ENCODE peak calls at places on chromosomes 5 and 9, in six cellular contexts. V is ovary, L is cardiac muscle cell, U is left ventricle myocardium inferior, X is sigmoid colon, M is mucosa of descending colon. C is an unnamed sample. For H3K4me1, the result is how much of the 10 kb centered on the place peaks cover.

GRCh38 chr9:79572032-79572890 is 496 bp downstream of the TLE4 start:
- DNase-seq in V (no peak), L (peak), U (peak), X (peak), M (peak), C (no peak)

GRCh38 chr5:90866333-90866732 is 307.7 kb downstream of the ADGRV1 start:
- DNase-seq in V (no peak), L (peak), U (no peak), X (no peak), M (no peak), C (no peak)

GRCh38 chr5:127696688-127697087 is 6.5 kb upstream of the CCDC192 start:
- DNase-seq in V (no peak), L (no peak), U (no peak), X (no peak), M (no peak), C (no peak)

GRCh38 chr9:131290039-131290766 is 680 bp downstream of the PLPP7 start:
- DNase-seq in V (no peak), L (no peak), U (no peak), X (no peak), M (no peak), C (no peak)

GRCh38 chr5:73378070-73378469 is 70.5 kb downstream of the FOXD1 start:
- DNase-seq in V (no peak), L (no peak), U (no peak), X (no peak), M (no peak), C (no peak)

GRCh38 chr5:168118042-168118668 is 173.3 kb upstream of the WWC1 start:
- DNase-seq in V (no peak), L (no peak), U (no peak), X (no peak), M (no peak), C (no peak)

GRCh38 chr9:88915916-88916315 is 75.4 kb upstream of the S1PR3 start:
- DNase-seq in V (no peak), L (no peak), U (no peak), X (no peak), M (no peak), C (no peak)

GRCh38 chr5:1105350-1106265 is 6.3 kb downstream of the SLC12A7 start:
- DNase-seq in V (no peak), L (no peak), U (no peak), X (no peak), M (peak), C (no peak)

GRCh38 chr5:146291421-146292074 is 47.1 kb upstream of the POU4F3 start:
- DNase-seq in V (no peak), L (peak), U (no peak), X (no peak), M (no peak), C (no peak)

GRCh38 chr5:180739271-180739670 is 587 bp downstream of the OR2Y1 start:
- DNase-seq in V (no peak), L (no peak), U (no peak), X (no peak), M (no peak), C (no peak)

GRCh38 chr5:124726631-124727362 is 19.6 kb downstream of the ZNF608 start:
- DNase-seq in V (no peak), L (no peak), U (no peak), X (no peak), M (no peak), C (no peak)

GRCh38 chr9:128818839-128819715 is 777 bp downstream of the ENDOG start:
- DNase-seq in V (no peak), L (peak), U (peak), X (no peak), M (peak), C (no peak)

GRCh38 chr5:123211084-123211483 is 122.0 kb downstream of the PRDM6 start:
- DNase-seq in V (no peak), L (no peak), U (no peak), X (no peak), M (no peak), C (no peak)

GRCh38 chr5:79151933-79152671 is 40.5 kb downstream of the BHMT start:
- DNase-seq in V (no peak), L (no peak), U (no peak), X (no peak), M (no peak), C (no peak)

GRCh38 chr9:136808075-136808780 is 480 bp downstream of the RABL6 start:
- DNase-seq in V (peak), L (peak), U (peak), X (no peak), M (no peak), C (peak)

GRCh38 chr9:84993105-84993504 is 323.6 kb downstream of the NTRK2 start:
- DNase-seq in V (no peak), L (no peak), U (no peak), X (no peak), M (no peak), C (no peak)

GRCh38 chr5:173035904-173036707 is 20.0 kb upstream of the CREBRF start:
- DNase-seq in V (no peak), L (no peak), U (no peak), X (no peak), M (no peak), C (no peak)

GRCh38 chr5:149140197-149141002 is 893 bp upstream of the ABLIM3 start:
- DNase-seq in V (no peak), L (no peak), U (no peak), X (no peak), M (no peak), C (no peak)

GRCh38 chr9:38068616-38068865 is 486 bp downstream of the SHB start:
- DNase-seq in V (no peak), L (peak), U (no peak), X (peak), M (no peak), C (no peak)

GRCh38 chr9:123942542-123942941 is 12.6 kb upstream of the DENND1A start:
- DNase-seq in V (no peak), L (no peak), U (no peak), X (no peak), M (peak), C (no peak)

GRCh38 chr5:105849701-105850100 is 1821.0 kb downstream of the EFNA5 start:
- DNase-seq in V (no peak), L (no peak), U (no peak), X (no peak), M (no peak), C (no peak)

GRCh38 chr9:128138001-128138400 is 10.5 kb upstream of the PTGES2 start:
- DNase-seq in V (no peak), L (no peak), U (no peak), X (no peak), M (peak), C (peak)

GRCh38 chr5:101045689-101046088 is 142.6 kb upstream of the ST8SIA4 start:
- DNase-seq in V (no peak), L (no peak), U (no peak), X (no peak), M (no peak), C (no peak)

GRCh38 chr5:73296772-73297171 is 123.8 kb downstream of the TMEM174 start:
- DNase-seq in V (no peak), L (no peak), U (no peak), X (no peak), M (no peak), C (no peak)

GRCh38 chr9:125889524-125890473 is 142.6 kb downstream of the PBX3 start:
- DNase-seq in V (peak), L (peak), U (peak), X (peak), M (peak), C (no peak)

GRCh38 chr9:14203366-14204056 is 110.4 kb downstream of the NFIB start:
- DNase-seq in V (peak), L (no peak), U (peak), X (peak), M (peak), C (no peak)

GRCh38 chr5:133372306-133373008 is 239.9 kb downstream of the FSTL4 start:
- DNase-seq in V (no peak), L (no peak), U (no peak), X (no peak), M (no peak), C (no peak)

GRCh38 chr5:88130189-88130815 is 138.3 kb downstream of the TMEM161B start:
- DNase-seq in V (no peak), L (no peak), U (no peak), X (no peak), M (no peak), C (no peak)

GRCh38 chr5:116482394-116482793 is 92.2 kb downstream of the SEMA6A start:
- DNase-seq in V (no peak), L (no peak), U (no peak), X (no peak), M (no peak), C (no peak)

GRCh38 chr9:103242025-103242424 is 246.9 kb downstream of the CYLC2 start:
- DNase-seq in V (no peak), L (no peak), U (no peak), X (no peak), M (no peak), C (no peak)

GRCh38 chr5:42545038-42545437 is 121.8 kb downstream of the GHR start:
- DNase-seq in V (no peak), L (no peak), U (no peak), X (no peak), M (no peak), C (no peak)

GRCh38 chr5:68436686-68437520 is 221.3 kb downstream of the PIK3R1 start:
- DNase-seq in V (no peak), L (no peak), U (no peak), X (no peak), M (no peak), C (no peak)
- H3K4me1 ChIP-seq in V (under half), L (under half), U (under half), X (under half), M (under half), C (under half)

DNA sequence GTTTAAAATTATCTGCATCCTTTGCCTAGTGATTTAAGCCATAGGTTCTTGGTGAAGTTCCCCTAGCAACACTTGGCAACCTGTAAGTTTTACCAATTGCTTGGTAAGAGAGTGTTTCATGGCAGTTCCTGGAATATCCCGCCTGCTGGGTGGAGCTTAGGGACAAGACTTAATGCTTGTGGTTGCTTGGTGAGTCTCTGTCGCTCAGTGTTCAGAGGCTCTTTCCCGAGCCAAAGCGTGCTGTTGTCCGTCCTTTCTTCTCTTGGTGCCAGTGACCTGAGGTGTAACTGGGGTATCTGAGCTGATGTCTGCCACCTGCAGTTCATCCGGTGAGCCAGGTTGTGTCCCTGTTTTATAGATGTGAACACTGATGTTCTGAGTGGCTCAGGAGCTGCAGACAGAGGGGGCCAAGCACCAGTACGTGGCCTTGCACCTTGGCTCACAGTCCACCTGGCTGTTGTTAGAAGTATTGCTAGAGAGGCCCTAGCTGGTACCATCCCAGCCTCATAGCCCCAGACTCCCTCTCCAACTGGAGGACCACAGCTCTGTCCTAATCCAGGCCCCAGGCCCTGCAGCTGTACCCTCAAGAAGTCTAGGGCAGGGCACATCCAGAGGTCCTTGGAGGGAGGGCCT is 16.1 kb downstream of the PHF2 start:
- DNase-seq in V (no peak), L (no peak), U (no peak), X (no peak), M (no peak), C (no peak)
- TF ChIP-seq CTCF in V (no peak), L (no peak), U (no peak), X (no peak), M (no peak), C (peak)

DNA sequence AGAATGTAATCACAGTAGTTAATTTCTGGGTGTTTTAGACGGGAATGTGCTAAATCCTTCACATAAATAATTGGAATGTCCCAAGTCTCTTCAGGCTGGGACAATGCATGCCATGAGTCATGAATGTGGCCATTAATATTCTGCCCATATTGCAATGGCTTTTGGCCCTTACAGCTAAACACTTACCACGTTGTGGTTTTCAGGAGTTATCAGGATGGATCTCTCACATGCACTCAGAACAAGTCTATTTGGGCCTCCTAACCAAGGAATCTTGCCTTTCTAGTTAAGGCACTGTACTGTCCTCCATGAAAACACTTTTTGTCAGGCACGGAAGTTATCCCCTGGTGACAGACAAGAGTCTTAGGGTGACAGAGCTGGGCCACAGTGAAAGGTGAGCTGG is 32.7 kb downstream of the PKD2L2 start:
- DNase-seq in V (no peak), L (no peak), U (no peak), X (no peak), M (no peak), C (no peak)
- H3K4me1 ChIP-seq in V (under half), L (under half), U (under half), X (under half), M (under half), C (under half)

GRCh38 chr5:175384724-175385552 is 59.0 kb downstream of the DRD1 start:
- DNase-seq in V (no peak), L (no peak), U (no peak), X (no peak), M (no peak), C (no peak)

GRCh38 chr5:175385691-175386360 is 58.2 kb downstream of the DRD1 start:
- DNase-seq in V (no peak), L (no peak), U (no peak), X (no peak), M (no peak), C (no peak)

GRCh38 chr5:175381116-175381515 is 62.9 kb downstream of the DRD1 start:
- DNase-seq in V (no peak), L (no peak), U (no peak), X (no peak), M (no peak), C (no peak)

GRCh38 chr5:175382171-175382570 is 61.8 kb downstream of the DRD1 start:
- DNase-seq in V (no peak), L (no peak), U (no peak), X (no peak), M (no peak), C (no peak)

GRCh38 chr5:175383350-175383749 is 60.6 kb downstream of the DRD1 start:
- DNase-seq in V (no peak), L (no peak), U (no peak), X (no peak), M (no peak), C (no peak)
- TF ChIP-seq CTCF in V (no peak), L (no peak), U (no peak), X (no peak), M (no peak), C (no peak)

GRCh38 chr9:35930521-35930920 is 21.2 kb downstream of the SPAAR start:
- DNase-seq in V (no peak), L (no peak), U (no peak), X (no peak), M (no peak), C (no peak)
- H3K4me1 ChIP-seq in V (under half), L (under half), U (under half), X (under half), M (under half), C (under half)

GRCh38 chr9:18824095-18824666 is 208.8 kb downstream of the SAXO1 start:
- DNase-seq in V (no peak), L (no peak), U (no peak), X (no peak), M (no peak), C (no peak)
- TF ChIP-seq CTCF in V (no peak), L (peak), U (no peak), X (no peak), M (no peak), C (peak)

DNA sequence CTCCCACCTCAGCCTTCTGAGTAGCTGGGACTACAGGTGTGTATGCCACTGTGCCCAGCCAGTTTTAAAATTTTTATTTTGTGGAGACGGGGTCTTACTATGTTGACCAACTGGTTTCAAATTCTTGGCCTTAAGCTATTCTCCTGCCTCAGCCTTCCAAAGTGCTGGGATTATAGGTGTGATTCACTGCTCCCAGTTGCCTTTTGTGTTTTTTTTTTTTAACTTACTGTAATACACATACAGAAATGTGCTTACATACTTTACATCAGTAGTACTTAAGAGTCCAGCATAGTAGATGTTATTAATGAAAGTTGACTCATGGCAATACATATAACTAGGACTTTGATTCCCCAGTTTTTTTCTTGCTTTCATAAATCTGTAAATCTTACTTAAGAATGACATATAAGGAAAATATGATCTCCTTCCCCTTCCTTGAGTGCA is 4.7 kb downstream of the MAN2A1 start:
- DNase-seq in V (no peak), L (no peak), U (no peak), X (no peak), M (no peak), C (no peak)
- H3K4me1 ChIP-seq in V (under half), L (under half), U (half or more), X (under half), M (under half), C (under half)

GRCh38 chr5:34608368-34608767 is 47.8 kb upstream of the RAI14 start:
- DNase-seq in V (no peak), L (no peak), U (no peak), X (no peak), M (no peak), C (no peak)
- TF ChIP-seq CTCF in V (no peak), L (no peak), U (no peak), X (no peak), M (no peak), C (no peak)